ENCODE peak calls at places on chromosomes 2 and 18, in eight cellular contexts. A, N, K, D, B, G, F and C are unnamed samples.

GRCh38 chr2:171726841-171727460 is 39.7 kb downstream of the DYNC1I2 start:
- DNase-seq in K (no peak), D (no peak), G (peak), F (no peak), A (no peak), N (no peak), B (no peak), C (no peak)

GRCh38 chr2:86035371-86035882 is 70.3 kb downstream of the POLR1A start:
- DNase-seq in D (no peak), A (peak), F (no peak), K (no peak), G (no peak), B (no peak), N (no peak), C (no peak)

GRCh38 chr2:222835142-222835822 is 25.6 kb upstream of the ACSL3 start:
- DNase-seq in D (no peak), N (no peak), K (no peak), B (no peak), G (no peak), F (no peak), A (no peak), C (no peak)

GRCh38 chr2:234839285-234839684 is 112.5 kb upstream of the SH3BP4 start:
- DNase-seq in G (no peak), D (no peak), K (no peak), N (no peak), B (no peak), F (no peak), A (no peak), C (no peak)

GRCh38 chr18:3117493-3118192 is 102.1 kb downstream of the MYOM1 start:
- DNase-seq in F (no peak), K (no peak), D (no peak), A (no peak), B (no peak), N (no peak), G (no peak), C (no peak)

GRCh38 chr2:7672027-7672684 is 754.9 kb downstream of the RNF144A start:
- DNase-seq in N (peak), G (peak), A (peak), K (no peak), D (no peak), B (peak), F (no peak), C (peak)

GRCh38 chr18:77068890-77069312 is 63.7 kb downstream of the MBP start:
- DNase-seq in F (no peak), B (no peak), N (no peak), D (no peak), K (no peak), G (no peak), A (peak), C (no peak)

GRCh38 chr2:96403481-96403880 is 67.9 kb downstream of the NCAPH start:
- DNase-seq in F (no peak), D (no peak), K (no peak), N (no peak), B (no peak), A (no peak), G (no peak), C (no peak)

GRCh38 chr2:173614265-173614930 is 259.7 kb downstream of the CDCA7 start:
- DNase-seq in F (no peak), G (no peak), D (no peak), K (no peak), N (no peak), B (no peak), A (no peak), C (no peak)

GRCh38 chr2:192741889-192742288 is 547.2 kb upstream of the TMEFF2 start:
- DNase-seq in D (no peak), F (no peak), K (no peak), B (no peak), N (no peak), A (no peak), G (peak), C (no peak)

GRCh38 chr2:27179344-27180000 is 30.7 kb downstream of the TCF23 start:
- DNase-seq in K (no peak), F (no peak), A (no peak), D (no peak), B (no peak), N (no peak), G (no peak), C (no peak)

GRCh38 chr2:126657636-126658315 is 1.8 kb downstream of the GYPC start:
- DNase-seq in N (peak), B (no peak), K (peak), G (no peak), A (peak), F (no peak), D (no peak), C (peak)

GRCh38 chr2:205660521-205661124 is 21.7 kb upstream of the NRP2 start:
- DNase-seq in K (no peak), G (no peak), D (no peak), F (no peak), A (no peak), N (no peak), B (no peak), C (no peak)

GRCh38 chr2:86194751-86195054 is 559 bp downstream of the IMMT start:
- DNase-seq in B (no peak), G (no peak), K (no peak), N (peak), A (no peak), F (peak), D (no peak), C (peak)

GRCh38 chr2:156343940-156344301 is 11.4 kb upstream of the NR4A2 start:
- DNase-seq in A (no peak), K (no peak), B (no peak), D (no peak), G (no peak), N (peak), F (no peak), C (no peak)

GRCh38 chr2:148529745-148530144 is 114.8 kb upstream of the EPC2 start:
- DNase-seq in A (no peak), K (no peak), D (peak), B (no peak), F (no peak), N (no peak), G (no peak), C (no peak)

GRCh38 chr2:134149904-134150303 is 104.0 kb upstream of the MGAT5 start:
- DNase-seq in G (no peak), N (peak), K (no peak), F (no peak), A (no peak), B (no peak), D (no peak), C (no peak)

GRCh38 chr2:191202209-191202721 is 42.9 kb upstream of the MYO1B start:
- DNase-seq in A (no peak), N (no peak), K (no peak), D (no peak), G (no peak), B (no peak), F (no peak), C (no peak)

GRCh38 chr2:181586569-181587076 is 70.3 kb downstream of the CERKL start:
- DNase-seq in K (no peak), D (no peak), N (no peak), B (peak), F (no peak), A (no peak), G (no peak), C (no peak)

GRCh38 chr2:170509460-170510193 is 205.5 kb upstream of the SP5 start:
- DNase-seq in N (no peak), D (no peak), B (no peak), K (no peak), G (no peak), A (no peak), F (no peak), C (no peak)

GRCh38 chr2:28345619-28346018 is 47.0 kb upstream of the FOSL2 start:
- DNase-seq in D (no peak), G (no peak), A (peak), F (no peak), K (no peak), B (no peak), N (no peak), C (no peak)

GRCh38 chr2:212995920-212996319 is 155.5 kb downstream of the IKZF2 start:
- DNase-seq in F (no peak), D (no peak), A (no peak), B (no peak), N (no peak), G (no peak), K (no peak), C (no peak)

GRCh38 chr2:200931227-200931626 is 32.2 kb downstream of the ORC2 start:
- DNase-seq in D (no peak), G (no peak), F (no peak), B (no peak), K (no peak), A (no peak), N (no peak), C (no peak)

GRCh38 chr2:240077442-240077841 is 24.1 kb upstream of the OR6B3 start:
- DNase-seq in D (no peak), A (no peak), N (no peak), K (no peak), F (no peak), G (no peak), B (no peak), C (no peak)

GRCh38 chr18:3156325-3156640 is 63.5 kb downstream of the MYOM1 start:
- DNase-seq in N (no peak), F (no peak), A (no peak), G (no peak), K (no peak), D (no peak), B (no peak), C (no peak)

GRCh38 chr2:79855264-79856006 is 342.6 kb downstream of the CTNNA2 start:
- DNase-seq in F (peak), A (no peak), K (no peak), B (peak), G (peak), D (no peak), N (peak), C (no peak)

GRCh38 chr2:238784671-238785527 is 63.0 kb upstream of the TWIST2 start:
- DNase-seq in D (no peak), B (peak), G (peak), N (peak), F (peak), A (no peak), K (peak), C (peak)

GRCh38 chr18:7721532-7721931 is 154.4 kb downstream of the PTPRM start:
- DNase-seq in B (no peak), D (no peak), K (no peak), G (no peak), A (no peak), F (no peak), N (no peak), C (no peak)

GRCh38 chr18:80170395-80171094 is 61.5 kb downstream of the ADNP2 start:
- DNase-seq in G (no peak), N (no peak), B (no peak), D (no peak), A (no peak), K (no peak), F (no peak), C (no peak)

GRCh38 chr2:205692095-205692494 is 9.8 kb downstream of the NRP2 start:
- DNase-seq in A (no peak), N (no peak), F (no peak), K (no peak), B (no peak), G (no peak), D (no peak), C (no peak)

GRCh38 chr18:7065736-7066135 is 51.9 kb downstream of the LAMA1 start:
- DNase-seq in N (no peak), F (no peak), D (no peak), B (no peak), G (no peak), K (no peak), A (no peak), C (no peak)

GRCh38 chr2:227805578-227805977 is 8.1 kb upstream of the CCL20 start:
- DNase-seq in G (no peak), N (no peak), B (no peak), D (no peak), A (no peak), F (peak), K (no peak), C (no peak)

GRCh38 chr2:111990856-111991255 is 64.2 kb upstream of the TMEM87B start:
- DNase-seq in F (no peak), B (no peak), G (no peak), A (no peak), N (no peak), D (no peak), K (no peak), C (no peak)

GRCh38 chr2:158984554-158985207 is 16.2 kb downstream of the TANC1 start:
- DNase-seq in N (no peak), K (no peak), D (no peak), G (peak), F (no peak), B (no peak), A (no peak), C (no peak)

GRCh38 chr2:103448416-103448815 is 686.6 kb downstream of the TMEM182 start:
- DNase-seq in D (no peak), A (no peak), F (no peak), G (no peak), K (no peak), N (no peak), B (no peak), C (no peak)

GRCh38 chr2:95001701-95002100 is 23.8 kb upstream of the MAL start:
- DNase-seq in N (no peak), G (no peak), A (no peak), K (no peak), B (no peak), D (no peak), F (no peak), C (no peak)

GRCh38 chr2:58651930-58652329 is 410.8 kb upstream of the FANCL start:
- DNase-seq in D (no peak), K (no peak), N (no peak), F (no peak), B (no peak), A (no peak), G (no peak), C (no peak)

GRCh38 chr2:121285077-121285449 is at the start of gene TFCP2L1:
- DNase-seq in N (peak), B (peak), G (no peak), K (no peak), A (no peak), F (no peak), D (no peak), C (peak)

GRCh38 chr2:86170449-86170848 is 24.8 kb downstream of the IMMT start:
- DNase-seq in A (no peak), N (no peak), G (no peak), D (no peak), K (no peak), F (no peak), B (no peak), C (no peak)

GRCh38 chr2:20677301-20678176 is 10.6 kb downstream of the GDF7 start:
- DNase-seq in A (no peak), B (no peak), F (no peak), K (no peak), G (no peak), N (no peak), D (no peak), C (no peak)

GRCh38 chr2:1995086-1995485 is 250.8 kb upstream of the PXDN start:
- DNase-seq in B (no peak), G (no peak), D (peak), K (no peak), F (no peak), A (no peak), N (no peak), C (no peak)
- H3K4me3 ChIP-seq in B (no peak), G (no peak), D (no peak), K (no peak), F (no peak), A (no peak), N (no peak), C (no peak)

GRCh38 chr2:36544638-36545338 is 53.2 kb downstream of the FEZ2 start:
- DNase-seq in F (no peak), D (no peak), A (no peak), N (no peak), K (no peak), B (no peak), G (no peak), C (no peak)
- TF ChIP-seq CTCF in F (no peak), D (no peak), A (no peak), N (no peak), K (no peak), B (peak), G (peak), C (no peak)

DNA sequence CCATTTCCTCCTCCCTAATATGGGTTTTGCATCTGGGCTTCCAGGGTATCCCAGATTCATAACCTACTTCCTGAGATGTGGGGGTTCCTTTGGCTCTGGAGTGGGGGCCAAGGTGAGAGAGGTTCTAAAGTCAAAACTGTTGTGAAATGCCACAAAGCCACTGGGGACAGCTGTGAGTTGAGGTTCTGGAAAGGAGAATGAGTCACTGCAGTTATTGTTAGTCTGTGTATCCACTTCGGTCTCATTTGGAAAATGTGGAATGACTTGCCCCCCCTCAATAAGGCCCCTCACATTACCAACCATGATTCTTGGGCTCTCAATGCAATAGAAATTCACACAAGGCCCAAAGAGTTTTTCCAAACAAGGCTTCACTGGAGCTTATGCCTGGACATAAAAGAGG is 51.1 kb upstream of the LGALSL start:
- DNase-seq in D (no peak), K (no peak), G (no peak), B (no peak), N (peak), A (no peak), F (no peak), C (no peak)
- H3K27ac ChIP-seq in D (peak), K (peak), G (no peak), B (no peak), N (no peak), A (peak), F (no peak), C (peak)

DNA sequence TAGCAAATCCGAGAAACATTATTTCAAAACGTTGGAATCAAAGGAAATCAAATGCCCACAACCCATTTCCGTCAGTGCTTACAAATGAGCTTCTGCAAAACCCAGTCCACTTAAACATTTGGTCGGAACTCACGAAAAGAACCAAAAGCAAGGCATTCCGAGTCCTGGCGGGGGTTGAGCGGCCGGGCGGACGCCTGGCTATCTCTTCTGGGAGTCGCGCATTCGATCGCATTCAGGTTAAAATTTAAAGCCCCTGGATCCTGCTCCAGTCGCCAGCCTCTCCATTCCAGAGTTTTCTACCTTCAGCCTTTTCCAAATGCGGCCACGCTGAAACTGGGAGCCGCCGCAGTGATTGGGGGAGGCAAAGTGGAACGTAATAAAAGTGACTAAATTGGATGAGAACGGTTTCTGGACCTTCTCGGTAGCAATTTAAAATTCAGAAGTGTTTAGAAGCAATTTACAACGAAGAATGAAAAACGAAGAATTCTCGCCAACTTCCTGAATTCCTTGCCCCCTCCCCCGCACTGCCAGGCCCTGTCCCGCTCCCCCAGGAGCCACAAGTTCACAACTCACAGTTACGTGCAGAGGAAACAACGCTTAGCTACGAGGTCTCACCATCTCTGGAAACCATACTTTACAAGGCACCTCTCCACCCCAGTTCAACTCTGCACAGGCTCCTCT is 1.8 kb upstream of the GATA6 start:
- DNase-seq in A (no peak), B (peak), N (no peak), K (no peak), D (no peak), F (no peak), G (peak), C (no peak)
- H3K4me3 ChIP-seq in A (peak), B (peak), N (no peak), K (peak), D (peak), F (no peak), G (no peak), C (no peak)

DNA sequence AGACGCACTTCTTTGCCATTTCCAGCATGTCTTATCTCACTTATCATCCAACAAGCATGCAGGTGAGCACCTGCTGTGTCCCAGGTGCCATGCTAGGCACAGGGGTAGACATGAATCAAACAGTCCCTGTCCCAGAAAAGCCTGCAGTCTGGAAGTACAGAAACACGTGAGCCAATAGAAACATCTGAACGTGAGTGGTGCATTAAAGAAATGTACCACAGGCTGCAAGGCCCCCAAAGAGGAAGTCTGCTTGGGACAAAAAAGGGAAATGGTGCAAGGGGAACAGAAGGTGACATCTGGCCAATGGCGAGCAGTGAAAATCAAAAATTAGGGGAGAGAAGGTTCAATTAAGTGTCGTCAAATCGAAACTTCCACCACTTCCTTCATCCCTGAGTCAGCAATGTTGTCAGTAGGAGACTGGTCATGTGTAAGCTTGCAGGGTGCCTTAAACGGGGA is 17.6 kb upstream of the TMEM247 start:
- DNase-seq in D (peak), A (no peak), G (no peak), F (no peak), B (no peak), K (no peak), N (no peak), C (no peak)
- TF ChIP-seq CTCF in D (no peak), A (no peak), G (no peak), F (peak), B (no peak), K (no peak), N (no peak), C (no peak)

DNA sequence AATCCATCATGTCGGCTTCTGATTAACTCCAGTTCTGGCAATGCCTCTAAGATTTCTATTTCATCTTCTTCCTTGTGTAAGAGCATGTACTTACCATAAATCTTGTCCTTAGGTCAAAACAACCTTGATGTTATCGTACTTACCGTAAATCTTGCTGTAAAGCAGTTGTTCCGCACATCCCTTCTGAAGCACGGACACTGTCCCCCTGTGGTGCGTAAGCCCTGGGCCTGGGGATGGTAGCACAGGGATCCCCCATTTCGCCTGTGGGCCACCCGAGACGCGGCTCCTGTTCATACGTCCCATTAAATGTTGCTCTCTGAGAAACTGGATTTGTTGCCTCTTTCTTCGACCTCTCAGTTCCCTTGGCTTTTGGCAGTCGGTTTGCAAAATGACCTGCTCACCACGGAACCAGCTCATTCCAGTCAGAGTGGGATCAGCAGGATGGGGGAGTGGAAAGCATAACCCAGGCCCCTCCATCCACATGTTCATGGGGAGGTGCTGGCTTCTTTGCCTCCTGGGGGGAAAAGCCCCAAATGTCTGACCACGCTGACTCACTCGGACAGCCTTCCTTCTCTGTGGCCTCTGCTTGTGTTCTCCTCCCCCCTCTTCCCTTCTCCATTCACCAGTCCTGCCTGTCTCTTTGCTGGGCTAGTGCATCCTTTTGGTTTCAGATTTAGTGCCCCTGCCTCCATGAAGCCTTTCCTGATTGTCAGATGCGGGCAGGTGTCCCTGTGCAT is 49.9 kb downstream of the RAB31 start:
- DNase-seq in N (peak), A (no peak), F (no peak), D (no peak), B (no peak), G (no peak), K (no peak), C (no peak)
- H3K27ac ChIP-seq in N (peak), A (peak), F (no peak), D (peak), B (peak), G (no peak), K (no peak), C (no peak)